ENCODE peak calls at places on chromosomes 7 and 10, in five cellular contexts. Y, P, U, K and I are unnamed samples.

GRCh38 chr7:5549096-5549896 is 125.7 kb upstream of the TNRC18 start:
- DNase-seq in Y (no peak), P (peak; percentile 77), U (no peak), K (peak; percentile 34), I (no peak)

GRCh38 chr7:127578036-127578684 is 7.2 kb downstream of the GCC1 start:
- DNase-seq in Y (no peak), P (peak; percentile 29), U (no peak), K (no peak), I (no peak)

GRCh38 chr10:61588770-61589211 is 73.9 kb upstream of the CABCOCO1 start:
- DNase-seq in Y (no peak), P (peak; percentile 19), U (no peak), K (no peak), I (no peak)

GRCh38 chr7:48078470-48078869 is 10.6 kb upstream of the UPP1 start:
- DNase-seq in Y (no peak), P (no peak), U (no peak), K (no peak), I (no peak)

GRCh38 chr10:48535416-48536225 is 69.3 kb downstream of the ARHGAP22 start:
- DNase-seq in Y (no peak), P (no peak), U (no peak), K (no peak), I (no peak)

GRCh38 chr7:105154084-105154483 is 140.1 kb downstream of the KMT2E start:
- DNase-seq in Y (no peak), P (no peak), U (no peak), K (no peak), I (no peak)

GRCh38 chr7:68247566-68247965 is 1250.9 kb downstream of the TYW1 start:
- DNase-seq in Y (no peak), P (no peak), U (no peak), K (no peak), I (no peak)

GRCh38 chr10:123241391-123242141 is 87.4 kb downstream of the BUB3 start:
- DNase-seq in Y (no peak), P (no peak), U (no peak), K (no peak), I (no peak)

GRCh38 chr7:22302951-22303423 is 54.0 kb downstream of the RAPGEF5 start:
- DNase-seq in Y (no peak), P (no peak), U (no peak), K (no peak), I (no peak)

GRCh38 chr7:128985660-128986059 is 47.9 kb downstream of the IRF5 start:
- DNase-seq in Y (no peak), P (no peak), U (no peak), K (no peak), I (no peak)

GRCh38 chr7:114155106-114155765 is 236.4 kb upstream of the PPP1R3A start:
- DNase-seq in Y (no peak), P (no peak), U (no peak), K (no peak), I (no peak)

GRCh38 chr10:89342219-89342966 is 14.6 kb downstream of the IFIT3 start:
- DNase-seq in Y (no peak), P (peak; percentile 85), U (no peak), K (peak; percentile 44), I (peak; percentile 89)

GRCh38 chr10:101569465-101569837 is 18.6 kb downstream of the POLL start:
- DNase-seq in Y (peak; percentile 56), P (no peak), U (no peak), K (no peak), I (no peak)

GRCh38 chr10:45470098-45471012 is 96.3 kb downstream of the ALOX5 start:
- DNase-seq in Y (no peak), P (peak; percentile 87), U (no peak), K (no peak), I (no peak)

GRCh38 chr7:51009716-51010496 is 227.2 kb upstream of the GRB10 start:
- DNase-seq in Y (no peak), P (peak; percentile 79), U (no peak), K (no peak), I (no peak)

GRCh38 chr7:75994388-75995051 is at the start of gene TMEM120A:
- DNase-seq in Y (peak; percentile 99), P (peak; percentile 89), U (peak; percentile 98), K (peak; percentile 98), I (peak; percentile 97)
- H3K27ac ChIP-seq in Y (peak within 1 kb of the TSS; percentile 96), P (peak within 1 kb of the TSS; percentile 81), U (peak within 1 kb of the TSS; percentile 91), K (peak within 1 kb of the TSS; percentile 99), I (peak within 1 kb of the TSS; percentile 96)

GRCh38 chr7:55071411-55072188 is 52.8 kb downstream of the EGFR start:
- DNase-seq in Y (no peak), P (peak; percentile 66), U (no peak), K (no peak), I (no peak)
- H3K4me1 ChIP-seq in Y (peaks cover 58% of the 10 kb centered on the region), P (peaks cover 43% of the 10 kb centered on the region), U (peaks cover 35% of the 10 kb centered on the region), K (peaks cover 50% of the 10 kb centered on the region), I (peaks cover 68% of the 10 kb centered on the region)

GRCh38 chr10:62817763-62818425 is 1.7 kb upstream of the EGR2 start:
- DNase-seq in Y (peak; percentile 88), P (peak; percentile 79), U (peak; percentile 88), K (peak; percentile 77), I (peak; percentile 80)
- H3K27ac ChIP-seq in Y (peak overlapping the region; percentile 87), P (no peak overlapping the region), U (no peak overlapping the region), K (peak overlapping the region; percentile 91), I (peak overlapping the region; percentile 72)

GRCh38 chr10:132445516-132446194 is 48.7 kb downstream of the PWWP2B start:
- DNase-seq in Y (peak; percentile 52), P (no peak), U (peak; percentile 79), K (no peak), I (no peak)

GRCh38 chr10:132447446-132448247 is 50.6 kb downstream of the PWWP2B start:
- DNase-seq in Y (peak; percentile 68), P (peak; percentile 93), U (peak; percentile 84), K (no peak), I (no peak)

GRCh38 chr10:132446661-132447445 is 49.9 kb downstream of the PWWP2B start:
- DNase-seq in Y (peak; percentile 75), P (peak; percentile 33), U (peak; percentile 91), K (no peak), I (no peak)

GRCh38 chr10:132444877-132445351 is 47.9 kb downstream of the PWWP2B start:
- DNase-seq in Y (peak; percentile 45), P (no peak), U (no peak), K (no peak), I (no peak)

GRCh38 chr10:132446195-132446581 is 49.2 kb downstream of the PWWP2B start:
- DNase-seq in Y (peak; percentile 42), P (no peak), U (no peak), K (no peak), I (no peak)
- H3K4me1 ChIP-seq in Y (peaks cover 13% of the 10 kb centered on the region), P (no peaks in the 10 kb centered on the region), U (peaks cover 19% of the 10 kb centered on the region), K (peaks cover 14% of the 10 kb centered on the region), I (peaks cover 20% of the 10 kb centered on the region)

GRCh38 chr7:26360606-26361005 is 68.9 kb downstream of the SNX10 start:
- DNase-seq in Y (no peak), P (no peak), U (no peak), K (no peak), I (no peak)
- H3K27ac ChIP-seq in Y (no peak overlapping the region), P (no peak overlapping the region), U (no peak overlapping the region), K (no peak overlapping the region), I (no peak overlapping the region)

DNA sequence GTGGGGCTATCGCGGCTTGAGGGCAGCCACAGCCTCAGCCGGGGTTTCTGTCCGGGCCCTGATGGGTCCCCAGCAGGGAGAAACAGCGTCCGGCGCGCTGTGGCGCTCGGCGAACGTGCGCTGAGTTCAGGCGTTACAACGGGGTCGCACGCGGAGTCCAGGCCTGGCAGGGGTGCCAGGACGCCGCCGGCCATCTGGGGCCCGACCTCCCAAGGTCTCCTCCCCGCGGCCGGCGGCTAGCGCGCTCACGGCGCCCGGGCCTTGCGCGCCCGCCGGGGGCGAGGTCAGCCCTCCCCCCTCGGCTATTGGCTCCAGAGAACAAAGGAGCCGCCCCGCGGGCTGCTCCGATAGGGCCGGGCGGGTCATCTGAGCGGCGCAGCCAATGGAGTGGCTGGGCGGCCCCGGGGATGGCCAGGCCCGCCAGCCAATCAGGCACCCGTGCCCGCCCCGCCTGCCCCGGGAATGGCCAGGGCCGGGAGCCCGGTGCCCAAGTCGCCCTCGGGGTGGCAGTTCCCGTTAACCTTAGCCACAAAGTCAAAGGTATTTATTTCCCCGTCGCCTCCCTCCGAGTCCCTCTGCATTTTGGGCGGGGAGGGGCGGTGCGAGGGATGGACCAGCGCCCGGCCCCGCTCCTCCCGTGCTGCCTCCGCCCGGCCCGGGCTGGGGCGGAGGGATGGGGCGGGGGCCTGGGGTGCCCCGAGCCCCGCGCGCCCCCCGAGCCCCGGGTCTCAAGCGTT is at the start of gene ZNF775:
- DNase-seq in Y (peak; percentile 98), P (peak; percentile 91), U (peak; percentile 98), K (peak; percentile 97), I (peak; percentile 96)
- H3K4me1 ChIP-seq in Y (peaks cover 32% of the 10 kb centered on the region), P (peaks cover 7% of the 10 kb centered on the region), U (peaks cover 35% of the 10 kb centered on the region), K (peaks cover 37% of the 10 kb centered on the region), I (peaks cover 17% of the 10 kb centered on the region)

GRCh38 chr10:3066317-3066931 is 924 bp upstream of the PFKP start:
- DNase-seq in Y (no peak), P (no peak), U (peak; percentile 70), K (no peak), I (no peak)
- H3K27ac ChIP-seq in Y (peak overlapping the region; percentile 97), P (no peak overlapping the region), U (no peak overlapping the region), K (peak overlapping the region; percentile 92), I (peak overlapping the region; percentile 83)

DNA sequence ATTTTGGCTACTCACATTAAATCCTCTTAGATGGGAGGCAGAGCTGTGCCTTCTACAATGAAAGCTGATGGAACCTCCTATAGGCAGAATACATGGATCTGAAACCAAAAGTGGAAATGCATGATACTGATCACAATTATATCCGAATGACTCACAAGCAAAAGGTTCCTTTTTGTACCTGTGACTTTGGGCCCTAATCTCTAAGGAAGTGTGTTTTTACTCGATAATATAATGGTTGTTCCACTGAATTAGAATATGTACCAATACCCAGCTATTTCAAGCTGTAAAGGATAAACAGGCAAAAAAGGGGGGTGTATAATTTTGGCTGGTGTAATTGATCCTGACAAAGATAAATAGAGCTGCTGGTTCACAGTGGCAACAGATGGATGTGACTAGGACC is 17.6 kb upstream of the LAMB1 start:
- DNase-seq in Y (no peak), P (no peak), U (no peak), K (no peak), I (no peak)
- H3K4me1 ChIP-seq in Y (peaks cover 12% of the 10 kb centered on the region), P (peaks cover 6% of the 10 kb centered on the region), U (peaks cover 9% of the 10 kb centered on the region), K (peaks cover 16% of the 10 kb centered on the region), I (no peaks in the 10 kb centered on the region)

DNA sequence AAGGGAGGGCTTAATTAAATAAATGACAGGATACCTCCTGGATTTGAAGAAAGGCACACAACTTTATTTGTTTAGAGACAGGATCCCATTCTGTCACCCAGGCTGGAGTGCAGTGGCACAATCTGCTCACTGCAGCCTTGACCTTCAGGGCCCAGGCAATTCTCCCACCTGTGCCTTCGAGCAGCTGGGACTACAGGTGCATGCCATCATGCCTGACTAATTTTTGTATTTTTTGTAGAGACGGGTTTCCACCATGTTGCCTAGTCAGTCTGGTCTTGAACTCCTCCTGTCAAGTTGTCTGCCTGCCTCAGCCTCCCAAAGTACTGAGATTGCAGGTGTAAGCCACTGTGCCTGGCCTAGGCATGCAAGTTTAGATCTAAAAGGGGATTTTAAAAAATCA is 272.7 kb upstream of the MBL2 start:
- DNase-seq in Y (no peak), P (no peak), U (no peak), K (no peak), I (no peak)
- H3K27ac ChIP-seq in Y (no peak overlapping the region), P (no peak overlapping the region), U (no peak overlapping the region), K (no peak overlapping the region), I (no peak overlapping the region)